ENCODE peak calls at places on chromosomes 5 and 9, in eight cellular contexts. N is Caco-2, Q is left ventricle myocardium inferior, R is brain microvascular endothelial cell, Z is PC-9, O is uterus, H is transverse colon, K is body of pancreas. L is an unnamed sample. For H3K36me3, the result is how much of the 10 kb centered on the place peaks cover.

GRCh38 chr5:124421584-124421983 is 324.9 kb downstream of the ZNF608 start:
- DNase-seq in R (no peak), Q (no peak), H (no peak), Z (no peak), K (no peak), N (no peak), O (no peak), L (no peak)

GRCh38 chr5:56540266-56540665 is 275.1 kb upstream of the MAP3K1 start:
- DNase-seq in Q (no peak), H (no peak), Z (no peak), O (no peak), R (no peak), K (no peak), N (no peak), L (no peak)

GRCh38 chr9:72362118-72362531 is 2.9 kb downstream of the ZFAND5 start:
- DNase-seq in K (no peak), R (no peak), H (no peak), Q (no peak), Z (no peak), N (no peak), O (no peak), L (no peak)

GRCh38 chr9:18010492-18010891 is 431.6 kb downstream of the SH3GL2 start:
- DNase-seq in O (no peak), R (no peak), N (no peak), Z (no peak), Q (no peak), K (no peak), H (no peak), L (no peak)

GRCh38 chr5:104241051-104241450 is 678.5 kb upstream of the NUDT12 start:
- DNase-seq in N (no peak), O (no peak), Z (no peak), Q (no peak), R (no peak), K (no peak), H (no peak), L (peak)

GRCh38 chr5:150101019-150101418 is 14.7 kb upstream of the CSF1R start:
- DNase-seq in Q (no peak), Z (no peak), O (no peak), N (no peak), K (no peak), H (no peak), R (no peak), L (no peak)

GRCh38 chr9:122998448-122998847 is 35.0 kb upstream of the GPR21 start:
- DNase-seq in H (no peak), N (no peak), O (no peak), Z (no peak), K (no peak), Q (no peak), R (no peak), L (no peak)

GRCh38 chr5:154445422-154446182 is at the start of gene SAP30L:
- DNase-seq in Q (peak), K (peak), R (peak), Z (peak), O (peak), N (peak), H (peak), L (peak)

GRCh38 chr5:173973614-173973969 is 15.4 kb upstream of the C5orf47 start:
- DNase-seq in K (peak), Z (no peak), Q (no peak), O (no peak), H (peak), R (no peak), N (no peak), L (no peak)

GRCh38 chr5:14406554-14406849 is 175.1 kb upstream of the OTULINL start:
- DNase-seq in H (no peak), K (no peak), Z (peak), Q (no peak), R (peak), O (no peak), N (no peak), L (peak)

GRCh38 chr9:113675475-113675941 is 200.6 kb upstream of the ZNF618 start:
- DNase-seq in K (peak), H (peak), N (no peak), Z (peak), O (peak), R (peak), Q (peak), L (peak)

GRCh38 chr9:88198346-88198807 is 60.1 kb upstream of the SPATA31C2 start:
- DNase-seq in R (peak), H (peak), N (no peak), Z (no peak), O (peak), K (no peak), Q (no peak), L (no peak)

GRCh38 chr5:151031554-151031953 is 11.2 kb downstream of the GPX3 start:
- DNase-seq in O (no peak), N (no peak), R (no peak), H (no peak), Z (no peak), Q (no peak), K (no peak), L (no peak)

GRCh38 chr5:171355302-171355724 is 32.3 kb upstream of the NPM1 start:
- DNase-seq in N (no peak), R (no peak), Q (no peak), O (no peak), K (no peak), H (no peak), Z (no peak), L (no peak)

GRCh38 chr5:123164019-123164418 is 75.0 kb downstream of the PRDM6 start:
- DNase-seq in Z (no peak), H (no peak), Q (no peak), N (no peak), R (no peak), K (no peak), O (no peak), L (no peak)

GRCh38 chr9:6783753-6784152 is 26.0 kb downstream of the KDM4C start:
- DNase-seq in H (no peak), K (no peak), R (no peak), Q (no peak), Z (no peak), O (no peak), N (no peak), L (no peak)

GRCh38 chr5:56142233-56142619 is 90.9 kb downstream of the ANKRD55 start:
- DNase-seq in H (no peak), N (no peak), K (no peak), Z (no peak), R (no peak), Q (no peak), O (no peak), L (no peak)

GRCh38 chr9:79489241-79490000 is 82.3 kb upstream of the TLE4 start:
- DNase-seq in R (peak), N (peak), O (no peak), H (peak), K (peak), Q (no peak), Z (no peak), L (peak)

GRCh38 chr5:180673371-180674252 is 24.2 kb upstream of the FLT4 start:
- DNase-seq in Q (no peak), K (no peak), N (no peak), O (no peak), R (no peak), H (no peak), Z (no peak), L (no peak)

GRCh38 chr9:128275198-128276007 is at the start of gene GOLGA2:
- DNase-seq in N (peak), Z (no peak), R (peak), Q (peak), K (peak), H (peak), O (peak), L (no peak)

GRCh38 chr5:114909424-114909823 is 260.3 kb downstream of the TRIM36 start:
- DNase-seq in Q (no peak), O (no peak), N (no peak), K (no peak), Z (no peak), H (no peak), R (no peak), L (no peak)

GRCh38 chr5:142952236-142952635 is 182.1 kb downstream of the ARHGAP26 start:
- DNase-seq in N (no peak), R (no peak), H (no peak), O (no peak), K (no peak), Z (no peak), Q (no peak), L (no peak)

GRCh38 chr5:17061973-17062470 is 125.9 kb upstream of the MYO10 start:
- DNase-seq in Q (peak), N (no peak), K (no peak), H (no peak), O (no peak), R (no peak), Z (no peak), L (no peak)

GRCh38 chr5:54944364-54944763 is 41.0 kb downstream of the ESM1 start:
- DNase-seq in Q (no peak), Z (no peak), R (peak), O (no peak), N (no peak), H (no peak), K (no peak), L (no peak)

GRCh38 chr5:140219068-140219971 is 44.3 kb downstream of the CYSTM1 start:
- DNase-seq in H (no peak), Q (no peak), R (no peak), K (peak), Z (no peak), N (peak), O (no peak), L (no peak)

GRCh38 chr5:584846-585245 is 27.3 kb upstream of the CEP72 start:
- DNase-seq in R (no peak), H (no peak), O (no peak), Q (no peak), N (no peak), Z (no peak), K (no peak), L (no peak)

GRCh38 chr5:581266-581665 is 30.9 kb upstream of the CEP72 start:
- DNase-seq in H (no peak), K (no peak), O (no peak), Z (no peak), Q (no peak), R (no peak), N (no peak), L (no peak)

GRCh38 chr5:583645-584044 is 28.5 kb upstream of the CEP72 start:
- DNase-seq in N (no peak), H (no peak), Q (no peak), Z (no peak), O (no peak), R (no peak), K (no peak), L (no peak)

GRCh38 chr5:581941-582340 is 30.2 kb upstream of the CEP72 start:
- DNase-seq in K (no peak), Q (no peak), Z (no peak), N (no peak), H (no peak), R (no peak), O (no peak), L (no peak)

DNA sequence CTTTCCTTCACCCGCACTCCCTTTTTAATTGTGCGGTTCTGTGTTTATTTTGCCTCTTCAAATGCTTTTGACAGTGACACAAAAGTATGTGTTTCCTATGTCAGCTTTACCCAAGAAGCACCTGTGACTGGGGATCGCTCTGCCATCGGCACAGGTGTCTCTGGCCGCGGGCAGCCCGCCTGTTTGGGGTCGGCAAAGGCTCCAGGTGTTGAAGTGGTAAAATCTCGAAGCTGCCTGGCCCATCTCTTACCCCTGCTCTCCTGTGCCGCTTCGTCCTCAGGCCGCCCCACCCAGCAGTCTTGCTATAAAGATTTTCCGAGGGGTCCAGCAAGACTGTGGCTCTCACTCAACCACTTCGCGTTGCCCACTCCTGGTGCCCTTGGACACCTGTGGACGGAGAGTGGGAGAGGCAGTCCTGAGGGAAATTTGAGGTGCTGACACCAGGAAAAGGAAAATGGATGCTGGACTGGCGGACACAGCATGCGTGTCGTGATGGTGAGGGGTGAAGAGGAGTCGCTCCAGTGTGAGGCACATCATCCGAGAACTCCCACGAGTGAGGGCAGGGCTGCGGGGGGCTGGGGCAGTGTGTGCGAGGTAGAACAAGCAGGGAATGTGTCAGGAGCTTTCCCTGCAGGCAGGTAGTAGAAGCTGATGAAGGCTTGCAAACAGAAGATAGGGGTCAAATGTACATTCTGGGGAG is 29.1 kb upstream of the CEP72 start:
- DNase-seq in R (no peak), K (no peak), N (no peak), Z (no peak), H (no peak), O (no peak), Q (no peak), L (no peak)
- TF ChIP-seq CTCF in R (no peak), K (no peak), N (no peak), Z (no peak), H (no peak), O (no peak), Q (no peak), L (no peak)

DNA sequence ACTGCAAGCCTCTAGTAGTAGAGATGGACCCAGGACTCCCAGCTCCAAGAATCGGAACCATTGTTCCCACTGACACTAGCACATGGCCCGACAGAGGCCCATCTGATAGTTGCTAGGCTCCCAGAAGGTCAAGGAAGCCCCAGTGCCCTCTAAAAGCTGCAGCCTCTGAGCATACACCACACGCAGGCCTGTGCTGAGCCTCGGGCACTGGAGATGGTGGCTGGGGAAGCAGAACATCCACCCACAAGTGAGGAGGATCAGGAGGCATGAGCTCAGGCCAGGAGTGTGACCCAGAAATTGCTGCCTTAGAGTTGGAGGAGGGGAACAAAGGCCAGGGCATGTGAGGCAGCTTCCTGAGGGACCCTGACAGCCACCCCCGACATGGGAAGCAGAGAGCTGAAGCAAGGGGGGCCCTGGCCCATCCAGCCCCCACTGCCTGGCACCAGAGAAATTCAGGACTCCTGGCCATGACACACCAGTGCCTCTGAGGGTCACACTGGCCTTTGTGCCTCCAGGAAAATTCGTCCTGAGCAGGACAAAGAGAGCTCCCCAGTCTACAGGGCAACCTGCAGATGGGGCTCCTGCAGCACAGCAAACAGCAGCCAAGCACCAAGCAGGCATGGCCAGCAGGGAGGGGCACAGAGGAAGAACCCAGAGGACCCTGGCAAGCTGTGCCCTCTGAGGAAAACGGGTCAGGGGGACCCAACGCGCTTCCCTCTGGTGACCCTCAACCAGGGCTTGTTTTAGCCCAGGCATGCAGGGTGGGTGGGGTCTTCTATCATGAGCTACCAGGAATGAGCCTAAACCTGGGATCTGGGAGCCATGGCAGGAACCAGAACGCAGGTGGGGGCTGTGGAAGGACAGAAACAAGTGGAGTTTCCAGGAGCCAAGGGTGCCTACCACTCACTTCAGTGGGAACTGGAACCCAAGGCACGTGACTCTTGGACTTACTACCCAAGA is 21.2 kb downstream of the IPPK start:
- DNase-seq in Q (no peak), N (no peak), R (no peak), K (no peak), H (no peak), Z (no peak), O (no peak), L (no peak)
- H3K36me3 ChIP-seq in Q (half or more), N (under half), R (half or more), K (under half), H (under half), Z (under half), O (under half), L (under half)

GRCh38 chr5:58477760-58478159 is 13.5 kb upstream of the GAPT start:
- DNase-seq in N (no peak), Q (no peak), O (no peak), R (no peak), K (no peak), Z (no peak), H (no peak), L (no peak)
- TF ChIP-seq CTCF in N (peak), Q (peak), O (no peak), R (no peak), K (peak), Z (peak), H (no peak), L (no peak)

DNA sequence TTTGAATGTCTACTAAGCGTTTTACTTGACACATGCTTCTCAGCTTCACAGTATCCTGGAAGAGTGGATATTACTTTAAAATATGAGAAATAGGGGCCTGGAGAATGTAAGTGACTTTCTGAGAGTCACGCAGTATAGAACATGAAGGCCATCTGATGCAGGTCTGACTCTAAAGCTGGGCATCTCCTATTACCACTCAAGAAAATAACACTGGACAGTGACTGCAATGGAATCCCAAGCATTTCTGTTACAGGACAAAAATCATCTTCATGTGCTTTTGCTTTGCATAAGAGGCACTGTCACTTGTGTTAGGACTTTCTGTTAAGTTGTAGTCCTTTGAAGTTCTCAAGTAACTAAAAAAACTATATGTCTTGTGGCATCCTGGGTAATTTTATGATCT is 335.5 kb downstream of the FBXL7 start:
- DNase-seq in R (peak), H (no peak), Z (no peak), K (no peak), Q (no peak), N (no peak), O (no peak), L (no peak)
- H3K36me3 ChIP-seq in R (under half), H (under half), Z (under half), K (under half), Q (under half), N (under half), O (under half), L (under half)

GRCh38 chr5:126492939-126493338 is 69.7 kb downstream of the GRAMD2B start:
- DNase-seq in Q (no peak), O (peak), R (no peak), N (peak), Z (no peak), H (no peak), K (no peak), L (no peak)
- TF ChIP-seq CTCF in Q (peak), O (peak), R (peak), N (peak), Z (no peak), H (peak), K (peak), L (no peak)